ENCODE peak calls at places on chromosomes 4 and X, in four cellular contexts. One of them, this sample, is unnamed.

GRCh38 chrX:10633722-10634121 is 13.3 kb upstream of the MID1 start:
- DNase-seq in H1: no peak
- DNase-seq in K562: no peak
- DNase-seq in GM12892: no peak
- DNase-seq in this sample: no peak

GRCh38 chr4:140052050-140052449 is 101.9 kb downstream of the MAML3 start:
- DNase-seq in H1: no peak
- DNase-seq in K562: no peak
- DNase-seq in GM12892: no peak
- DNase-seq in this sample: no peak

GRCh38 chr4:156952078-156952759 is 19.4 kb downstream of the PDGFC start:
- DNase-seq in GM12892: no peak
- DNase-seq in K562: no peak
- DNase-seq in H1: no peak
- DNase-seq in this sample: no peak

GRCh38 chr4:168830777-168831512 is 179.1 kb downstream of the CBR4 start:
- DNase-seq in H1: no peak
- DNase-seq in GM12892: no peak
- DNase-seq in K562: no peak
- DNase-seq in this sample: no peak

GRCh38 chr4:55654131-55654530 is 18.0 kb upstream of the NMU start:
- DNase-seq in GM12892: no peak
- DNase-seq in K562: no peak
- DNase-seq in H1: no peak
- DNase-seq in this sample: no peak

GRCh38 chr4:8728536-8729407 is 136.2 kb downstream of the CPZ start:
- DNase-seq in K562: no peak
- DNase-seq in H1: no peak
- DNase-seq in GM12892: no peak
- DNase-seq in this sample: peak

GRCh38 chr4:30553721-30554120 is 166.4 kb upstream of the PCDH7 start:
- DNase-seq in H1: no peak
- DNase-seq in K562: no peak
- DNase-seq in GM12892: no peak
- DNase-seq in this sample: no peak

GRCh38 chrX:50813843-50814661 is at the start of gene SHROOM4:
- DNase-seq in H1: peak
- DNase-seq in K562: no peak
- DNase-seq in GM12892: no peak
- DNase-seq in this sample: no peak

GRCh38 chr4:8393593-8394038 is 46.9 kb downstream of the ACOX3 start:
- DNase-seq in GM12892: no peak
- DNase-seq in H1: no peak
- DNase-seq in K562: no peak
- DNase-seq in this sample: no peak

GRCh38 chr4:83646538-83646937 is 110.6 kb downstream of the GPAT3 start:
- DNase-seq in GM12892: no peak
- DNase-seq in H1: no peak
- DNase-seq in K562: no peak
- DNase-seq in this sample: no peak

GRCh38 chr4:65399131-65399530 is 271.2 kb downstream of the EPHA5 start:
- DNase-seq in GM12892: no peak
- DNase-seq in K562: no peak
- DNase-seq in H1: no peak
- DNase-seq in this sample: no peak

GRCh38 chrX:133151320-133151719 is 54.4 kb upstream of the USP26 start:
- DNase-seq in GM12892: no peak
- DNase-seq in H1: no peak
- DNase-seq in K562: no peak
- DNase-seq in this sample: no peak

GRCh38 chr4:8103991-8104390 is 54.6 kb downstream of the ABLIM2 start:
- DNase-seq in H1: no peak
- DNase-seq in GM12892: no peak
- DNase-seq in K562: no peak
- DNase-seq in this sample: no peak

GRCh38 chr4:2261110-2261852 is 628 bp downstream of the MXD4 start:
- DNase-seq in GM12892: peak
- DNase-seq in K562: peak
- DNase-seq in H1: no peak
- DNase-seq in this sample: peak

GRCh38 chr4:4942658-4943057 is 76.6 kb downstream of the CYTL1 start:
- DNase-seq in GM12892: no peak
- DNase-seq in K562: no peak
- DNase-seq in H1: no peak
- DNase-seq in this sample: no peak

GRCh38 chr4:76867880-76868655 is 29.9 kb downstream of the SOWAHB start:
- DNase-seq in K562: no peak
- DNase-seq in H1: no peak
- DNase-seq in GM12892: no peak
- DNase-seq in this sample: no peak

DNA sequence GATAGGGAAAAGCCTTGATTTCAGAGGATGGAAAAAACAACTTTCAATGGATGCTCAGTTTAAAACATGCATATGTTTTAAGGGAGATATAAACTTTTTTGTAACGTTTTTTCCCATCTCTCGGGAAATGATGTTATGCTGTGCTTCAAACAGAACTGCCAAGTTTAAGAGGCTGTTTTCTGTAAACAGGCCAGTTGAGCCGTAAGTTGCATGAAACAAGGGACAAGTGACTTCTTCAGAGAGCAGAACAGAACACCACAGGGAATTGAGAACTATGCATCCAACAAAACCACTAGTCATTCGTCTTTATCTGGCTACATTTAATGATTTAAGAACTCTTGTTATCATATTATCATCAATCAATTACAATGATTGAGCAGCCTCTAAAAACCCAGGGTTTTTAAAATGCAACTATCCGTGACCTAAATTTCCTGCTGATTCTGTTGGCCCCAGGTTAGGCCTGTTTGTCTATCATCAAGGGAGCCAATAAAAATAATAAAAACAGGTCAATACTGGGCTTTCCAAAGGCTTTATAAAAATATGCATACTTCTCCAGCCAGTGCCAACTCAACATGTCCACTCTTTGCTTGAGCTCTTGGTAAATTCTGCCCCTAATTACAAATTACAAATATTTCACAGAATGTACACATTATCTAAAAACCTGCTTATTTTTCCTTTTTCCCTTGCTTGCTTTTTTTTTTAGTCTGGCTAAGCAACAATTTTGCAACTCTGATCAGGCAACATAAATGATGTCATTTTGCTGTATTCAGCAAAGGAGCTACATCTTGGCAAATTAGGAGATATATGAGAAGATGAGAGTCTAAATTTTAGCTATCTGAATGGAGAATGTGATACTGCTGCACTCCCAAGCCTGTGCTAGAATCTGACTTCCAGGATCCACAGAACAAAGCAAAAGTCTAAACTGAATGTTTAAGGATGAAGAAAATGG is 204.1 kb downstream of the SCFD2 start:
- DNase-seq in GM12892: no peak
- DNase-seq in K562: no peak
- DNase-seq in H1: no peak
- DNase-seq in this sample: no peak
- TF ChIP-seq TAF1 in GM12892: no peak
- TF ChIP-seq TAF1 in K562: no peak
- TF ChIP-seq TAF1 in H1: no peak
- TF ChIP-seq TAF1 in this sample: no peak

GRCh38 chr4:188282620-188283232 is 143.5 kb downstream of the TRIML1 start:
- DNase-seq in GM12892: no peak
- DNase-seq in K562: no peak
- DNase-seq in H1: peak
- DNase-seq in this sample: no peak
- TF ChIP-seq TAF1 in GM12892: no peak
- TF ChIP-seq TAF1 in K562: no peak
- TF ChIP-seq TAF1 in H1: no peak
- TF ChIP-seq TAF1 in this sample: no peak

GRCh38 chrX:72018277-72019112 is 107.8 kb downstream of the NHSL2 start:
- DNase-seq in K562: peak
- DNase-seq in GM12892: peak
- DNase-seq in H1: peak
- DNase-seq in this sample: peak

GRCh38 chrX:72020788-72021187 is 110.1 kb downstream of the NHSL2 start:
- DNase-seq in K562: no peak
- DNase-seq in GM12892: no peak
- DNase-seq in H1: no peak
- DNase-seq in this sample: peak

GRCh38 chrX:72016881-72017783 is 106.5 kb downstream of the NHSL2 start:
- DNase-seq in K562: no peak
- DNase-seq in GM12892: no peak
- DNase-seq in H1: no peak
- DNase-seq in this sample: no peak

GRCh38 chrX:72020204-72020603 is 109.6 kb downstream of the NHSL2 start:
- DNase-seq in K562: no peak
- DNase-seq in H1: no peak
- DNase-seq in GM12892: no peak
- DNase-seq in this sample: no peak

DNA sequence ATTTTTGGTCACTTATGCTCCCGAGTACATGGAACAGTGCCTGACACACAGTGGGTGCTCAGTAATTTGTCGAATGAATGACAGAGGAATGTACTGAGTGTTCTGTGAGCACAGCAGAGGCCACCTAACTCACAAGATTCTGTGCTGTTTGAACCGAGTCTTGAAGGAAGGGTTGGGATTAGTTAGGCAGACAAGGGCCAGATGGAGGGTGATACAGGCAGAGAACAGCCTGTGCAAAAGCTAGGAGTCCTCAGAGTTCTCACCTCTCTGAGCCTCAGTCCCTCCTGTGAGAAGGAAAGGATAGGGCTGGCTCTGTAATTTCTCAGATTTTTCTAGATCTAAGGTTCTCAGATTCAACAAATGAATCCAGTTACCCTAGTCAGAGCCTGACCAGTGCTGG is 108.8 kb downstream of the NHSL2 start:
- DNase-seq in GM12892: no peak
- DNase-seq in H1: no peak
- DNase-seq in K562: no peak
- DNase-seq in this sample: no peak
- TF ChIP-seq TAF1 in GM12892: no peak
- TF ChIP-seq TAF1 in H1: no peak
- TF ChIP-seq TAF1 in K562: no peak
- TF ChIP-seq TAF1 in this sample: no peak

DNA sequence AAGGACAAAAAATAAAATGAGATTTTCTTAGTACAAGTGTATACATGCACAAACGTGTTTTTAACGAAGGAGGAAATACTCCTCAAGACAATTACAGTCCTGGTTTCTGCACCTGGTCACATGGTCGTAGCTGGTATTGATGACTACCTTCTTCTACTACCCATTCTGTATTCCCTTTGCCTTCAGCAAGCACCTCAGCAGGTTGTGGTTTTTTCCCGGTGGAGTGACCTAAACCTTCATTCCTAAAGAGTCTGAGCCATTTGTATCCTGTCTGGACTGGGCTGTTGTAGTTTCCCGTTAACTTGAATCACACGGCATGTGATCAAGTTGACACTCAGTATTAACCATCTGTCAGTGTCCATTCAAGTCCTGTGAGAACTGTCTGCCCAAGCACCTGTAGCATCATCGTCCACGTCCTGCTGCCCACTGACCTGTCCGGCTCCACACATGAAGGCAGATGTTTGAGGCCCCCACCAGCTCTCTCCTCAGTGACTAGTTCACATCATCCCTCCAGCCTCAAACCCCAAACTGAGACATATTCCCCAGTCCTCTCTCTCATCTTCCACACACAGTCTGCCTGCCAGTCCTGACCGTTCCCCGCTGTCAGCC is 31.1 kb upstream of the TBC1D14 start:
- DNase-seq in H1: no peak
- DNase-seq in GM12892: no peak
- DNase-seq in K562: no peak
- DNase-seq in this sample: no peak
- TF ChIP-seq TAF1 in H1: no peak
- TF ChIP-seq TAF1 in GM12892: no peak
- TF ChIP-seq TAF1 in K562: no peak
- TF ChIP-seq TAF1 in this sample: no peak

DNA sequence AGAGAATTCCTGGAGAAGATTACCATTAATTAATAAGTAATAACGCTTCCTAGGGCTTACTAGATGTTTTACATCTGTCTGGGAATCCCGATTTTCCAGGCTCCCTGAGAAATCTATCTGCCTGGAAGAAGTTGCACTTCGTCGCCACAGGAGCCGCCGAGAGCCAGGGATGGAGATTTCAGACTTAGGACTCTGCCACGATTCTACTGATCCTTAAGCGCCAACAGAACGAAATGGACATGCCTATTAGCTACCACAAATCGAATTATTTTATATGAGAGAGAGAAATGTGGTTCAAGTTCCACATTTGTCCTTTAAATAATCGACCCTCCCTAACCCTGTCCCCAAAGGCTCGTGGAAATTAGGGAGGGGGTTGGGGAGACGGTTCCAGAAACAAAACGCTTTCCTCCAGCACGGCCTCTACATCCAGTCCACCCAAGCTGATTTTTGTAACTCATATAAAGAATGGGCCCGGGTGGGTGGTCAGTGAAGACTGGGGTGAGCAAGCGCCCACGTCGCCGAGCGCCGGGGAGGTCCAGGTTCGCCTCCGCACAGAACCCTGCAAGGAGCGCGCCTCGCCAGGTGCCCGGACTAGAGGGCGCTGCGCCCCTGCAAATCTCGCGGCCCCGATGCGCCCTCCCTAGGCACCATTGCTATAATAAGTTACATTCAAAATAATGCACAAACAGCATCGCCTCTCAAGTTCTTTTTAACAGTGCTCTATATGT is 1.9 kb upstream of the FAT1 start:
- DNase-seq in GM12892: no peak
- DNase-seq in K562: peak
- DNase-seq in H1: no peak
- DNase-seq in this sample: peak
- TF ChIP-seq TAF1 in GM12892: no peak
- TF ChIP-seq TAF1 in K562: no peak
- TF ChIP-seq TAF1 in H1: no peak
- TF ChIP-seq TAF1 in this sample: no peak

GRCh38 chr4:80266902-80267380 is 477 bp downstream of the FGF5 start:
- DNase-seq in GM12892: no peak
- DNase-seq in K562: peak
- DNase-seq in H1: no peak
- DNase-seq in this sample: no peak
- TF ChIP-seq TAF1 in GM12892: no peak
- TF ChIP-seq TAF1 in K562: no peak
- TF ChIP-seq TAF1 in H1: no peak
- TF ChIP-seq TAF1 in this sample: no peak

GRCh38 chr4:138681000-138681604 is 334.5 kb upstream of the NOCT start:
- DNase-seq in H1: no peak
- DNase-seq in K562: peak
- DNase-seq in GM12892: no peak
- DNase-seq in this sample: peak
- TF ChIP-seq TAF1 in H1: no peak
- TF ChIP-seq TAF1 in K562: no peak
- TF ChIP-seq TAF1 in GM12892: no peak
- TF ChIP-seq TAF1 in this sample: no peak

DNA sequence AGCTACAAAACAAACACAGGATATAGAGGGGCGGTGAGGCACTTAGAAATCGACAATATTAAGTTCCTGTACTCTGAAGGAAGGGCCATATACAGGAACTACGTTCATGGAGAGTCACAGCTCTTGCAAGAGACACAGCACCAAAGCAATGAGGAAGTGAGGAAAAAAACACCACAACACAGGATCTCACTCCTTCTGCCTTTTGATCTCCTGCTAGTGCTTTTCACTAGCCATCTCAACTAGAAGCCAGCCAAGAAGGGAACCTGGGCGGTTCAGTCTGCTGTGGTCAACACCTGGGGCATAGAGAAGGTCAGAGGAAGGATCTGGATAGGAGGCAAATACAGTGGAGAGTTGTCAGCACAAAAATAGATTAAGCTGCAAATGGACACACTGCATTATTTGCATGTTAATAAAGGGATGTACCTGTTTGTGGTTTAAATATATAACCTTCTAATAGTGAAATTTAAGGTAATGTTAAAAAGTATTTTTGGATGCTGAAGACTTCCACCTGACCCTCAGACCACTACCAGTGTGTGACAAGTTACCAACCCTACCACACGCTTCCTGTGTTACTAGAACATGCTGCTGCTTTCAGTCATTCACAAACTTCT is 104.6 kb downstream of the DTHD1 start:
- DNase-seq in K562: no peak
- DNase-seq in H1: no peak
- DNase-seq in GM12892: peak
- DNase-seq in this sample: peak
- TF ChIP-seq TAF1 in K562: no peak
- TF ChIP-seq TAF1 in H1: no peak
- TF ChIP-seq TAF1 in GM12892: no peak
- TF ChIP-seq TAF1 in this sample: no peak

This sample was measured in GM12891.